ENCODE peak calls at places on chromosomes 2 and 18, in nine cellular contexts. V is CD4-positive, alpha-beta memory T cell; H is WERI-Rb-1; Q is NCI-H2081 treated with DMSO at 0.1 percent for 48 hours; I is head of caudate nucleus; G is fibroblast of pulmonary artery; K is NCI-H510A treated with DMSO at 0.1 percent for 48 hours; S is G401; M is EL. E is an unnamed sample.

GRCh38 chr18:28036481-28036880 is 140.4 kb downstream of the CDH2 start:
- DNase-seq in S (no peak), I (no peak), Q (no peak), G (no peak), M (no peak), H (no peak), V (no peak), K (no peak), E (no peak)

GRCh38 chr2:234425923-234426603 is 70.8 kb downstream of the ARL4C start:
- DNase-seq in S (no peak), H (no peak), K (no peak), Q (no peak), M (no peak), G (no peak), I (no peak), V (peak; percentile 90), E (no peak)

GRCh38 chr2:48414980-48415764 is 114.8 kb upstream of the STON1 start:
- DNase-seq in V (peak; percentile 4), M (peak; percentile 5), Q (no peak), G (peak; percentile 56), I (peak; percentile 91), S (peak; percentile 100), H (no peak), K (no peak), E (peak; percentile 53)

GRCh38 chr2:217147751-217148318 is 288.0 kb upstream of the TNP1 start:
- DNase-seq in M (no peak), S (no peak), G (no peak), Q (no peak), I (no peak), H (no peak), K (no peak), V (no peak), E (no peak)

GRCh38 chr2:205731521-205731965 is 49.2 kb downstream of the NRP2 start:
- DNase-seq in H (peak; percentile 40), S (no peak), M (peak; percentile 94), I (no peak), Q (no peak), G (peak; percentile 94), K (no peak), V (no peak), E (no peak)

GRCh38 chr18:62741118-62741566 is 25.8 kb downstream of the PHLPP1 start:
- DNase-seq in K (no peak), S (no peak), M (peak; percentile 23), V (no peak), G (peak; percentile 66), H (peak; percentile 41), I (no peak), Q (no peak), E (peak; percentile 79)

GRCh38 chr18:70384181-70384790 is 95.4 kb downstream of the SOCS6 start:
- DNase-seq in K (no peak), H (no peak), I (peak; percentile 25), G (peak; percentile 43), V (no peak), M (peak; percentile 96), S (no peak), Q (no peak), E (peak; percentile 80)

GRCh38 chr2:8525582-8526402 is 156.1 kb upstream of the ID2 start:
- DNase-seq in M (peak; percentile 5), Q (peak; percentile 99), I (peak; percentile 74), S (peak; percentile 21), G (peak; percentile 52), K (peak; percentile 99), V (no peak), H (peak; percentile 84), E (no peak)

GRCh38 chr2:143399679-143400078 is 270.5 kb downstream of the ARHGAP15 start:
- DNase-seq in Q (no peak), S (no peak), K (no peak), V (no peak), G (no peak), H (no peak), I (no peak), M (peak; percentile 57), E (no peak)

GRCh38 chr2:101463885-101464653 is 10.8 kb downstream of the RFX8 start:
- DNase-seq in H (no peak), K (no peak), G (peak; percentile 99), I (no peak), V (no peak), S (no peak), Q (no peak), M (peak; percentile 88), E (peak; percentile 80)

GRCh38 chr2:144944506-144945230 is 424.7 kb upstream of the ZEB2 start:
- DNase-seq in I (no peak), G (no peak), S (no peak), Q (no peak), K (no peak), H (no peak), M (peak; percentile 27), V (no peak), E (no peak)

GRCh38 chr18:1968801-1969498 is 602.4 kb downstream of the METTL4 start:
- DNase-seq in S (no peak), H (no peak), K (no peak), Q (no peak), M (no peak), V (no peak), I (no peak), G (no peak), E (no peak)

GRCh38 chr2:47488870-47489584 is 86.1 kb downstream of the MSH2 start:
- DNase-seq in V (no peak), M (peak; percentile 83), S (no peak), H (no peak), I (no peak), K (no peak), Q (no peak), G (peak; percentile 89), E (peak; percentile 28)

GRCh38 chr2:120310136-120310535 is 35.8 kb upstream of the INHBB start:
- DNase-seq in V (no peak), S (no peak), I (no peak), K (no peak), Q (no peak), H (no peak), G (no peak), M (no peak), E (no peak)

GRCh38 chr2:138956116-138956515 is 175.9 kb upstream of the NXPH2 start:
- DNase-seq in I (no peak), M (no peak), G (no peak), V (no peak), K (no peak), Q (peak; percentile 44), H (no peak), S (no peak), E (no peak)

GRCh38 chr18:63949068-63949737 is at the start of gene HMSD:
- DNase-seq in Q (peak; percentile 57), I (peak; percentile 73), K (peak; percentile 98), V (peak; percentile 38), M (peak; percentile 68), H (no peak), G (no peak), S (no peak), E (no peak)

GRCh38 chr2:74188018-74188601 is 9.4 kb upstream of the MOB1A start:
- DNase-seq in H (peak; percentile 59), G (peak; percentile 59), V (no peak), S (no peak), Q (no peak), M (peak; percentile 60), K (peak; percentile 78), I (no peak), E (no peak)

E was measured in COLO829.